ENCODE peak calls at places on chromosomes 1 and 21, in nine cellular contexts. N, C, X, F, Z, A, K, H and O are unnamed samples.

GRCh38 chr1:79603862-79604261 is 597.3 kb upstream of the ADGRL4 start:
- DNase-seq in N (no peak), C (peak), X (no peak), F (no peak), Z (no peak), A (peak), K (no peak), H (no peak), O (no peak)

GRCh38 chr1:15919316-15919715 is 56.6 kb downstream of the ZBTB17 start:
- DNase-seq in N (no peak), C (no peak), X (no peak), F (no peak), Z (no peak), A (peak), K (peak), H (no peak), O (no peak)

GRCh38 chr1:58841455-58841854 is 57.6 kb upstream of the JUN start:
- DNase-seq in N (no peak), C (no peak), X (no peak), F (no peak), Z (no peak), A (no peak), K (no peak), H (peak), O (no peak)

GRCh38 chr1:85074365-85074964 is 26.2 kb upstream of the MCOLN3 start:
- DNase-seq in N (no peak), C (no peak), X (no peak), F (no peak), Z (no peak), A (no peak), K (no peak), H (no peak), O (no peak)

GRCh38 chr21:45381036-45381787 is 23.8 kb upstream of the COL18A1 start:
- DNase-seq in N (no peak), C (no peak), X (no peak), F (no peak), Z (no peak), A (no peak), K (no peak), H (no peak), O (no peak)

GRCh38 chr1:2785631-2786328 is 15.7 kb downstream of the TTC34 start:
- DNase-seq in N (no peak), C (no peak), X (no peak), F (no peak), Z (no peak), A (no peak), K (no peak), H (no peak), O (no peak)

GRCh38 chr1:228088586-228089498 is 6.3 kb downstream of the ARF1 start:
- DNase-seq in N (no peak), C (no peak), X (no peak), F (peak), Z (no peak), A (no peak), K (no peak), H (no peak), O (no peak)

GRCh38 chr1:11052839-11053757 is 6.1 kb upstream of the MASP2 start:
- DNase-seq in N (no peak), C (no peak), X (peak), F (no peak), Z (peak), A (no peak), K (no peak), H (no peak), O (no peak)

GRCh38 chr21:42666023-42666747 is 12.8 kb downstream of the PDE9A start:
- DNase-seq in N (no peak), C (no peak), X (no peak), F (no peak), Z (peak), A (peak), K (peak), H (no peak), O (no peak)

GRCh38 chr1:12464627-12465056 is 153.4 kb downstream of the DHRS3 start:
- DNase-seq in N (no peak), C (peak), X (no peak), F (no peak), Z (no peak), A (peak), K (no peak), H (no peak), O (no peak)

GRCh38 chr1:190140644-190141043 is 337.0 kb downstream of the BRINP3 start:
- DNase-seq in N (no peak), C (no peak), X (no peak), F (no peak), Z (no peak), A (no peak), K (no peak), H (no peak), O (no peak)

GRCh38 chr1:161182214-161182613 is 4.9 kb upstream of the B4GALT3 start:
- DNase-seq in N (no peak), C (no peak), X (no peak), F (no peak), Z (no peak), A (peak), K (peak), H (no peak), O (no peak)

GRCh38 chr21:39670741-39671140 is 58.0 kb downstream of the B3GALT5 start:
- DNase-seq in N (no peak), C (no peak), X (peak), F (no peak), Z (no peak), A (no peak), K (no peak), H (no peak), O (no peak)

GRCh38 chr1:238690415-238690814 is 696.0 kb upstream of the CHRM3 start:
- DNase-seq in N (no peak), C (no peak), X (no peak), F (no peak), Z (no peak), A (no peak), K (no peak), H (no peak), O (no peak)

GRCh38 chr1:160711528-160712311 is at the start of gene CD48:
- DNase-seq in N (no peak), C (no peak), X (no peak), F (no peak), Z (no peak), A (no peak), K (no peak), H (peak), O (no peak)